ENCODE peak calls at places on chromosomes 7 and 10, in seven cellular contexts. C is astrocyte of the cerebellum, N is IMR-90, A is neural progenitor cell, E is K562, F is fibroblast of mammary gland, D is foreskin fibroblast. V is an unnamed sample.

GRCh38 chr10:101131962-101132635 is 999 bp downstream of the TLX1 start:
- DNase-seq in C (no peak), N (no peak), A (no peak), E (no peak), F (no peak), D (no peak), V (no peak)

GRCh38 chr7:149188637-149189259 is 6.6 kb upstream of the ZNF282 start:
- DNase-seq in C (no peak), N (no peak), A (no peak), E (no peak), F (peak), D (peak), V (no peak)

GRCh38 chr10:1631282-1631681 is 106.0 kb downstream of the ADARB2 start:
- DNase-seq in C (no peak), N (no peak), A (no peak), E (no peak), F (no peak), D (no peak), V (no peak)

GRCh38 chr10:46516660-46517416 is 39.6 kb downstream of the GPRIN2 start:
- DNase-seq in C (peak), N (peak), A (no peak), E (no peak), F (peak), D (peak), V (peak)

GRCh38 chr10:113015201-113015600 is 65.2 kb downstream of the TCF7L2 start:
- DNase-seq in C (no peak), N (no peak), A (no peak), E (no peak), F (no peak), D (no peak), V (no peak)

GRCh38 chr7:101936612-101937231 is 119.3 kb downstream of the CUX1 start:
- DNase-seq in C (no peak), N (peak), A (peak), E (no peak), F (peak), D (peak), V (no peak)

GRCh38 chr10:95414016-95414830 is 123.4 kb upstream of the PDLIM1 start:
- DNase-seq in C (no peak), N (no peak), A (no peak), E (no peak), F (no peak), D (no peak), V (no peak)

GRCh38 chr10:64385355-64385754 is 864.2 kb downstream of the REEP3 start:
- DNase-seq in C (no peak), N (no peak), A (no peak), E (no peak), F (no peak), D (no peak), V (no peak)

GRCh38 chr7:52257890-52258289 is 777.5 kb upstream of the POM121L12 start:
- DNase-seq in C (peak), N (no peak), A (no peak), E (no peak), F (no peak), D (no peak), V (no peak)

GRCh38 chr7:112421666-112422486 is 28.4 kb upstream of the IFRD1 start:
- DNase-seq in C (no peak), N (no peak), A (no peak), E (no peak), F (peak), D (no peak), V (no peak)

GRCh38 chr10:79079490-79080355 is 11.0 kb downstream of the ZMIZ1 start:
- DNase-seq in C (no peak), N (peak), A (no peak), E (no peak), F (peak), D (peak), V (no peak)

GRCh38 chr10:86413046-86413728 is 46.6 kb upstream of the GRID1 start:
- DNase-seq in C (no peak), N (peak), A (no peak), E (no peak), F (no peak), D (peak), V (no peak)

GRCh38 chr10:91672021-91672608 is 39.2 kb upstream of the PPP1R3C start:
- DNase-seq in C (no peak), N (peak), A (peak), E (no peak), F (peak), D (peak), V (peak)

GRCh38 chr7:117731455-117731854 is 141.8 kb downstream of the CTTNBP2 start:
- DNase-seq in C (no peak), N (peak), A (no peak), E (no peak), F (no peak), D (no peak), V (no peak)

GRCh38 chr7:52639981-52640380 is 395.5 kb upstream of the POM121L12 start:
- DNase-seq in C (peak), N (no peak), A (no peak), E (no peak), F (peak), D (no peak), V (no peak)

GRCh38 chr7:81470084-81470723 is 299.6 kb downstream of the HGF start:
- DNase-seq in C (peak), N (peak), A (peak), E (peak), F (peak), D (peak), V (peak)

GRCh38 chr7:93178213-93178612 is 30.0 kb upstream of the SAMD9L start:
- DNase-seq in C (no peak), N (peak), A (no peak), E (no peak), F (peak), D (peak), V (no peak)

GRCh38 chr10:117204316-117204715 is 7.0 kb downstream of the KCNK18 start:
- DNase-seq in C (no peak), N (no peak), A (no peak), E (no peak), F (no peak), D (no peak), V (no peak)

GRCh38 chr7:30139836-30140384 is 5.1 kb downstream of the MTURN start:
- DNase-seq in C (no peak), N (no peak), A (no peak), E (no peak), F (no peak), D (no peak), V (no peak)

GRCh38 chr10:106877574-106877973 is 286.9 kb downstream of the SORCS1 start:
- DNase-seq in C (no peak), N (no peak), A (no peak), E (no peak), F (no peak), D (no peak), V (no peak)

GRCh38 chr10:90960355-90960814 is 39.5 kb upstream of the ANKRD1 start:
- DNase-seq in C (no peak), N (peak), A (no peak), E (no peak), F (peak), D (peak), V (peak)

GRCh38 chr7:84247591-84247990 is 53.0 kb upstream of the SEMA3A start:
- DNase-seq in C (no peak), N (peak), A (no peak), E (no peak), F (peak), D (peak), V (no peak)

GRCh38 chr10:9437131-9437530 is 1382.6 kb downstream of the GATA3 start:
- DNase-seq in C (peak), N (peak), A (no peak), E (no peak), F (peak), D (peak), V (no peak)

GRCh38 chr7:636396-636795 is 90.1 kb upstream of the DNAAF5 start:
- DNase-seq in C (no peak), N (no peak), A (peak), E (peak), F (no peak), D (no peak), V (no peak)

DNA sequence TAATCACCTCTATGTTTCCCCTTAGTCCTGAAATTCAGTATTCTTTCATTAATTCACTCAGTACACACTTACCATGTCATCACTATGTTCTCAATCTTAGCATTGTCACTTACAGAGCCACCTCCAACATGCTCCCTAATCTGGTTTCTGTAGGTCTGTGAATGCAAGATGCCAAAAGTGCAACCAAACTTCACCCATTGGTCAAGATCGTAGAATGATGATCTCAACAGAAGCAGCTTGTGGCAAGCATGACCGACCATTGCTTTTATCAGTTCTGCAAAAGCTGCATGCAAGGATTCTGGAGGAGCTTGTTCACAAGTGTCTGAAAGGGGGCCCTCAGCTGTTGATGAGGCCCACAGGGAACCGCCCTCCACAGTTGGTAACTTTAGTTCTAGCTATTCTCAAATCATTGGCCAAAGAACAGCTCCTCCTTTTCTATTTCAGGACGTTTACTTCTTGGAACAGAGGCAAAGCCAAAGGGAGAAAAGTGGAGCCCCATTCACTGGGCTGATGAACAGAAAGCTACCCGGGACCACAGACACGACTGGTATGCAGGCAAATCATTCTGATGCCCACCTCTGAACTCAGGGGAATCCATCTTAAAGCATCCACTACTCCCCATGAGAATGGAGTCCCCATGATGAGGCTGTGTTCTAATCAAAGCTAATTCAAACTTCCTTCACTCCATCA is 14.1 kb downstream of the GRB10 start:
- DNase-seq in C (no peak), N (no peak), A (no peak), E (no peak), F (no peak), D (no peak), V (no peak)
- H3K4me3 ChIP-seq in C (no peak), N (no peak), A (no peak), E (no peak), F (no peak), D (no peak), V (no peak)

DNA sequence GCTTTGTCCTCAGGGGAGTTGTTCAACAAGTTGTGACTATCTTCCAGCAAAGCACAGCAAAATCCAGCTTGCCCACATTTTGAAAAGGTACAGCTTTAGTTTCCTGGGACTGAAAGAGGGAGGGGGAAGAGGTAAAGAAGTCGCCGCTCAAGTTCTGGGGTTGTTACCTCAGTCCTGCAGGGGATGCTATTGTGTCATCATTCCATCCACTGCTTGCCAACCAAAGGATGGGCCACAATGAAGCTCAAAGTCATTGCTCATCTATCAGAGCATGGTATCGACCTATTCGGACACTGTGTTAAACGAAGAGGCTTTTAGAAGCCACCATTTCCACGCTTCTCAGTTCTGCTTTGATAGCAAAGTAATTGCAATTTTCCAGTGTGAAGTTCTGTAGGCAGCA is 34.3 kb downstream of the NPY start:
- DNase-seq in C (no peak), N (no peak), A (peak), E (peak), F (no peak), D (no peak), V (no peak)
- TF ChIP-seq CTCF in C (peak), N (peak), A (peak), E (peak), F (peak), D (no peak), V (no peak)

DNA sequence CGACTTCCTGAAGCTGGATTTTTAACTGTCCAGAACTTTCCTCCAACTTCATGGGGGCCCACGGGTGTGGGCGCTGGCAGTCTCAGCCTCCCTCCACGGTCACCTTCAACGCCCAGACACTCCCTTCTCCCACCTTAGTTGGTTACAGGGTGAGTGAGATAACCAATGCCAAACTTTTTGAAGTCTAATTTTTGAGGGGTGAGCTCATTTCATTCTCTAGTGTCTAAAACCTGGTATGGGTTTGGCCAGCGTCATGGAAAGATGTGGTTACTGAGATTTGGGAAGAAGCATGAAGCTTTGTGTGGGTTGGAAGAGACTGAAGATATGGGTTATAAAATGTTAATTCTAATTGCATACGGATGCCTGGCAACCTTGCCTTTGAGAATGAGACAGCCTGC is 3.3 kb downstream of the FZD1 start:
- DNase-seq in C (peak), N (peak), A (no peak), E (no peak), F (peak), D (peak), V (no peak)
- H3K4me3 ChIP-seq in C (peak), N (peak), A (peak), E (no peak), F (peak), D (peak), V (peak)

GRCh38 chr7:128362670-128363069 is 1.2 kb upstream of the PRRT4 start:
- DNase-seq in C (no peak), N (peak), A (no peak), E (no peak), F (peak), D (peak), V (no peak)
- TF ChIP-seq CTCF in C (no peak), N (no peak), A (no peak), E (no peak), F (no peak), D (no peak), V (no peak)

GRCh38 chr7:8133955-8134733 is 127.8 kb downstream of the ICA1 start:
- DNase-seq in C (peak), N (no peak), A (no peak), E (no peak), F (no peak), D (no peak), V (no peak)
- H3K4me3 ChIP-seq in C (no peak), N (no peak), A (no peak), E (no peak), F (no peak), D (no peak), V (no peak)

GRCh38 chr10:14801693-14802092 is 27.0 kb upstream of the FAM107B start:
- DNase-seq in C (no peak), N (no peak), A (peak), E (no peak), F (peak), D (peak), V (no peak)
- TF ChIP-seq CTCF in C (no peak), N (no peak), A (no peak), E (peak), F (no peak), D (peak), V (peak)

GRCh38 chr7:71130280-71130679 is 1.7 kb upstream of the GALNT17 start:
- DNase-seq in C (no peak), N (no peak), A (no peak), E (no peak), F (no peak), D (no peak), V (no peak)
- H3K4me3 ChIP-seq in C (no peak), N (no peak), A (no peak), E (no peak), F (no peak), D (no peak), V (no peak)

GRCh38 chr7:39405591-39405990 is 160.6 kb upstream of the YAE1 start:
- DNase-seq in C (no peak), N (no peak), A (no peak), E (no peak), F (no peak), D (no peak), V (no peak)
- TF ChIP-seq CTCF in C (no peak), N (no peak), A (no peak), E (no peak), F (no peak), D (no peak), V (no peak)

DNA sequence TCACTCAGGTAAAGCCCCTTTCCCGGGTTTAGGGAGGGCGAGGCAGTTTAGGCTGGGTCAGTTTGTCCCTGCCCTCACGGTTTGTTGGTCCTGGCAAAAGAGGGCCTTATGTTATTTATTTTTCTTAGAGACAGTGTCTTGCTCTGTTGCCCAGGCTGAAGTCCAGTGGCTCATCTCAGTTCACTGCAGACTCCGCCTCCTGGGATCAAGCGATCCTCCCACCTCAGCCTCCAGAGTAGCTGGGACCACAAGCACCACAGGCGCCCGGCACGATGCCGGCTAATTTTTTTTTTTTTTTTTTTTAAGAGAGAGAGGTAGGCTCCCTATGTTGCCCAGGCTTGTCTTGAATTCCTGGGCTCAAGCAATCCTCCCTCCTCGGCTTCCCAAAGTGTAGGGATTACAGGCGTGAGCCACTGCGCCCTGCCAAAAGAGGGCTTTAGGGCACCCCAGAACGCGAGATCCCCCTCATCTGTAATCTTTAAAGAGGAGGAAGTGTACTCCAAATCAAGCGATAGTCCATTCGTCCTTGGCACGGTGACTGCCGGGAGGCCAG is 626 bp upstream of the BMS1 start:
- DNase-seq in C (no peak), N (no peak), A (no peak), E (no peak), F (peak), D (peak), V (no peak)
- H3K4me3 ChIP-seq in C (peak), N (peak), A (peak), E (peak), F (peak), D (peak), V (peak)